ENCODE peak calls at places on chromosome 1, in seven cellular contexts. One of them, this sample, is unnamed.

GRCh38 chr1:237043846-237044636 is 2.1 kb downstream of the RYR2 start:
- DNase-seq in body of pancreas: no peak
- DNase-seq in tibial artery: no peak
- DNase-seq in heart left ventricle: peak
- DNase-seq in PC-3: no peak
- DNase-seq in cardiac muscle cell: no peak
- DNase-seq in astrocyte: no peak
- DNase-seq in this sample: no peak

GRCh38 chr1:51300270-51300669 is 30.1 kb downstream of the TTC39A start:
- DNase-seq in body of pancreas: no peak
- DNase-seq in tibial artery: no peak
- DNase-seq in heart left ventricle: no peak
- DNase-seq in PC-3: no peak
- DNase-seq in cardiac muscle cell: no peak
- DNase-seq in astrocyte: no peak
- DNase-seq in this sample: no peak

GRCh38 chr1:21956720-21957552 is 19.8 kb upstream of the HSPG2 start:
- DNase-seq in body of pancreas: peak
- DNase-seq in tibial artery: peak
- DNase-seq in heart left ventricle: peak
- DNase-seq in PC-3: peak
- DNase-seq in cardiac muscle cell: peak
- DNase-seq in astrocyte: peak
- DNase-seq in this sample: no peak

GRCh38 chr1:9473032-9473792 is 66.1 kb upstream of the SLC25A33 start:
- DNase-seq in body of pancreas: no peak
- DNase-seq in tibial artery: peak
- DNase-seq in heart left ventricle: peak
- DNase-seq in PC-3: peak
- DNase-seq in cardiac muscle cell: peak
- DNase-seq in astrocyte: peak
- DNase-seq in this sample: peak

GRCh38 chr1:145991799-145992412 is 4.5 kb downstream of the TXNIP start:
- DNase-seq in body of pancreas: peak
- DNase-seq in tibial artery: no peak
- DNase-seq in heart left ventricle: no peak
- DNase-seq in PC-3: no peak
- DNase-seq in cardiac muscle cell: no peak
- DNase-seq in astrocyte: no peak
- DNase-seq in this sample: no peak

GRCh38 chr1:236129315-236129714 is 13.0 kb upstream of the GPR137B start:
- DNase-seq in body of pancreas: no peak
- DNase-seq in tibial artery: no peak
- DNase-seq in heart left ventricle: no peak
- DNase-seq in PC-3: no peak
- DNase-seq in cardiac muscle cell: no peak
- DNase-seq in astrocyte: no peak
- DNase-seq in this sample: no peak

GRCh38 chr1:77250126-77250525 is 30.9 kb upstream of the PIGK start:
- DNase-seq in body of pancreas: no peak
- DNase-seq in tibial artery: no peak
- DNase-seq in heart left ventricle: no peak
- DNase-seq in PC-3: no peak
- DNase-seq in cardiac muscle cell: no peak
- DNase-seq in astrocyte: no peak
- DNase-seq in this sample: no peak

GRCh38 chr1:2445162-2445822 is 30.8 kb upstream of the PLCH2 start:
- DNase-seq in body of pancreas: no peak
- DNase-seq in tibial artery: no peak
- DNase-seq in heart left ventricle: no peak
- DNase-seq in PC-3: no peak
- DNase-seq in cardiac muscle cell: no peak
- DNase-seq in astrocyte: no peak
- DNase-seq in this sample: no peak

GRCh38 chr1:46757956-46758304 is 39.0 kb upstream of the EFCAB14 start:
- DNase-seq in body of pancreas: no peak
- DNase-seq in tibial artery: no peak
- DNase-seq in heart left ventricle: no peak
- DNase-seq in PC-3: no peak
- DNase-seq in cardiac muscle cell: no peak
- DNase-seq in astrocyte: no peak
- DNase-seq in this sample: no peak

GRCh38 chr1:183635606-183636333 is at the start of gene ARPC5:
- DNase-seq in body of pancreas: peak
- DNase-seq in tibial artery: peak
- DNase-seq in heart left ventricle: peak
- DNase-seq in PC-3: peak
- DNase-seq in cardiac muscle cell: peak
- DNase-seq in astrocyte: peak
- DNase-seq in this sample: peak

GRCh38 chr1:183636783-183637182 is 1.2 kb upstream of the ARPC5 start:
- DNase-seq in body of pancreas: no peak
- DNase-seq in tibial artery: no peak
- DNase-seq in heart left ventricle: no peak
- DNase-seq in PC-3: no peak
- DNase-seq in cardiac muscle cell: no peak
- DNase-seq in astrocyte: no peak
- DNase-seq in this sample: no peak

GRCh38 chr1:183636334-183636682 is 725 bp upstream of the ARPC5 start:
- DNase-seq in body of pancreas: no peak
- DNase-seq in tibial artery: no peak
- DNase-seq in heart left ventricle: no peak
- DNase-seq in PC-3: no peak
- DNase-seq in cardiac muscle cell: no peak
- DNase-seq in astrocyte: no peak
- DNase-seq in this sample: no peak

GRCh38 chr1:183642166-183642565 is 6.6 kb upstream of the ARPC5 start:
- DNase-seq in body of pancreas: no peak
- DNase-seq in tibial artery: no peak
- DNase-seq in heart left ventricle: no peak
- DNase-seq in PC-3: no peak
- DNase-seq in cardiac muscle cell: no peak
- DNase-seq in astrocyte: no peak
- DNase-seq in this sample: no peak

DNA sequence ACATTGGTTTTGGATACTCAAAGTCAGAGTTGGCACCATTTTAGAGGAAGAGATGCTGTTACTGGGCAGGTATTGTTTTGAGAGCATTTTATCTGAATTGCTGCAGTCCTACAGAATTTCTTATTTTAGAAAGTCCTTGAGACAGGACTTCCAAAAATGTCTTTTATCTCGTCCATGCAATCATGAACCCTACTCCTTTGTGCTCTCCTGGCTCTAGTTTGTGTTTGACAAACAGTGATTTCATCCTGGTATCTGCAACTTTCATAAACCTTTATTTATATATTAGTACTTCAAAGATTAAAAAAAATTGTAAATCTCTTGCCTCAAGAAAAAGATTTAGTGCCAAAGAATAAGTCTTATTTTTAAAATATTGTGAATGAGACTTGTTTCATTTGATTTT is 4.6 kb upstream of the ARPC5 start:
- DNase-seq in body of pancreas: no peak
- DNase-seq in tibial artery: no peak
- DNase-seq in heart left ventricle: no peak
- DNase-seq in PC-3: no peak
- DNase-seq in cardiac muscle cell: no peak
- DNase-seq in astrocyte: no peak
- DNase-seq in this sample: no peak
- H3K4me3 ChIP-seq in body of pancreas: no peak
- H3K4me3 ChIP-seq in tibial artery: no peak
- H3K4me3 ChIP-seq in heart left ventricle: peak
- H3K4me3 ChIP-seq in PC-3: no peak
- H3K4me3 ChIP-seq in cardiac muscle cell: no peak
- H3K4me3 ChIP-seq in astrocyte: no peak
- H3K4me3 ChIP-seq in this sample: no peak

GRCh38 chr1:156002182-156002911 is 18.4 kb downstream of the SSR2 start:
- DNase-seq in body of pancreas: no peak
- DNase-seq in tibial artery: no peak
- DNase-seq in heart left ventricle: no peak
- DNase-seq in PC-3: no peak
- DNase-seq in cardiac muscle cell: no peak
- DNase-seq in astrocyte: no peak
- DNase-seq in this sample: no peak

GRCh38 chr1:156001021-156001681 is 19.6 kb downstream of the SSR2 start:
- DNase-seq in body of pancreas: no peak
- DNase-seq in tibial artery: no peak
- DNase-seq in heart left ventricle: no peak
- DNase-seq in PC-3: no peak
- DNase-seq in cardiac muscle cell: no peak
- DNase-seq in astrocyte: no peak
- DNase-seq in this sample: no peak

GRCh38 chr1:156004843-156005593 is 15.7 kb downstream of the SSR2 start:
- DNase-seq in body of pancreas: no peak
- DNase-seq in tibial artery: no peak
- DNase-seq in heart left ventricle: no peak
- DNase-seq in PC-3: no peak
- DNase-seq in cardiac muscle cell: no peak
- DNase-seq in astrocyte: no peak
- DNase-seq in this sample: no peak

GRCh38 chr1:156006666-156007376 is 13.9 kb downstream of the SSR2 start:
- DNase-seq in body of pancreas: no peak
- DNase-seq in tibial artery: no peak
- DNase-seq in heart left ventricle: no peak
- DNase-seq in PC-3: peak
- DNase-seq in cardiac muscle cell: no peak
- DNase-seq in astrocyte: no peak
- DNase-seq in this sample: peak

GRCh38 chr1:156001682-156002171 is 19.0 kb downstream of the SSR2 start:
- DNase-seq in body of pancreas: no peak
- DNase-seq in tibial artery: no peak
- DNase-seq in heart left ventricle: no peak
- DNase-seq in PC-3: no peak
- DNase-seq in cardiac muscle cell: peak
- DNase-seq in astrocyte: peak
- DNase-seq in this sample: no peak
- H3K27ac ChIP-seq in body of pancreas: no peak
- H3K27ac ChIP-seq in tibial artery: no peak
- H3K27ac ChIP-seq in heart left ventricle: no peak
- H3K27ac ChIP-seq in PC-3: no peak
- H3K27ac ChIP-seq in cardiac muscle cell: peak
- H3K27ac ChIP-seq in astrocyte: no peak
- H3K27ac ChIP-seq in this sample: peak

GRCh38 chr1:59151860-59152259 is 145.0 kb upstream of the FGGY start:
- DNase-seq in body of pancreas: no peak
- DNase-seq in tibial artery: no peak
- DNase-seq in heart left ventricle: no peak
- DNase-seq in PC-3: no peak
- DNase-seq in cardiac muscle cell: no peak
- DNase-seq in astrocyte: no peak
- DNase-seq in this sample: no peak

GRCh38 chr1:59151387-59151761 is 145.5 kb upstream of the FGGY start:
- DNase-seq in body of pancreas: no peak
- DNase-seq in tibial artery: no peak
- DNase-seq in heart left ventricle: no peak
- DNase-seq in PC-3: no peak
- DNase-seq in cardiac muscle cell: no peak
- DNase-seq in astrocyte: no peak
- DNase-seq in this sample: no peak

GRCh38 chr1:59149435-59149834 is 147.5 kb upstream of the FGGY start:
- DNase-seq in body of pancreas: no peak
- DNase-seq in tibial artery: no peak
- DNase-seq in heart left ventricle: no peak
- DNase-seq in PC-3: no peak
- DNase-seq in cardiac muscle cell: no peak
- DNase-seq in astrocyte: no peak
- DNase-seq in this sample: no peak

GRCh38 chr1:59154406-59154805 is 142.5 kb upstream of the FGGY start:
- DNase-seq in body of pancreas: no peak
- DNase-seq in tibial artery: no peak
- DNase-seq in heart left ventricle: no peak
- DNase-seq in PC-3: no peak
- DNase-seq in cardiac muscle cell: no peak
- DNase-seq in astrocyte: peak
- DNase-seq in this sample: no peak

DNA sequence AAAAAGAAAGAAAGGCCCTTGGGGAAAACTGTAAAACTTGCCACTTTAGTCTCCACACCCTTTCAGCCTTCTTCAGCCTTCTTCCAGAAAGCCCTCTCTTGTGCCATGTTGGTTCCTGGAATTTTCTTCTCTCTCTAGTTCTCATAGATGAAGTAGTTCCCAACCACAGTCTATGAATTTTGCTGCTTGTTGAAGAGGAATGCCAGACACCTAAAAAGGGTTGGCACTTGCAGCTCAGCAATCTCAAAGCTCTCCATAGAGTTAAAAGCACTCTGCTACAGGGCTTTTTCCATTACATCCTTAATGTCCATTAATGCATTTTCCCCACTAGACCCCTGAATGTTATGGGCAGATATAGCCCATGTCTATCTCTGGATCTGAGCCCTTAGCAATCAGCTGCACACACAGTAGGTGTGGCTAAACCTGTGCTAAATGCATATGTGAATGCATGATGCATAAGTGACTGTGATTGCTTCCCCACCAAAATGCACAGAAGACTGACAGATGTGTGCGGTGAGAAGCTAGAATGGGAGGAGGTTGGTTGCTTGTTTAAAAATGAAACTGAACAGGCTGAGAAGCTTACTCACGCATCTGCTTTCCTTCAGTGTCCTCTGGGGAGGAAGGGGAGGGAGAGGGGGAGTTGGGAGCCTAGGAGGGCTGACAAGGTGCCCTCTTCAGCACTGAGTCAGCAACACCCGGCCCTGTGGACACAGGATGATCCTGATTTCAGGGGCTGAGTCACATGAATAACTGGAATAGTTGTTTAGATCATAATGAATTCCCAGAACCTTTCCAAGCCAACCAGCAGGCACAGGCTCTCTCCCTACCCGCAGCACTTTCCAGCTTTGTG is 146.1 kb upstream of the FGGY start:
- DNase-seq in body of pancreas: peak
- DNase-seq in tibial artery: peak
- DNase-seq in heart left ventricle: peak
- DNase-seq in PC-3: peak
- DNase-seq in cardiac muscle cell: peak
- DNase-seq in astrocyte: peak
- DNase-seq in this sample: peak
- H3K4me3 ChIP-seq in body of pancreas: no peak
- H3K4me3 ChIP-seq in tibial artery: peak
- H3K4me3 ChIP-seq in heart left ventricle: peak
- H3K4me3 ChIP-seq in PC-3: peak
- H3K4me3 ChIP-seq in cardiac muscle cell: no peak
- H3K4me3 ChIP-seq in astrocyte: peak
- H3K4me3 ChIP-seq in this sample: no peak

GRCh38 chr1:161439280-161440232 is 65.7 kb upstream of the FCGR2A start:
- DNase-seq in body of pancreas: peak
- DNase-seq in tibial artery: no peak
- DNase-seq in heart left ventricle: no peak
- DNase-seq in PC-3: peak
- DNase-seq in cardiac muscle cell: peak
- DNase-seq in astrocyte: no peak
- DNase-seq in this sample: peak

DNA sequence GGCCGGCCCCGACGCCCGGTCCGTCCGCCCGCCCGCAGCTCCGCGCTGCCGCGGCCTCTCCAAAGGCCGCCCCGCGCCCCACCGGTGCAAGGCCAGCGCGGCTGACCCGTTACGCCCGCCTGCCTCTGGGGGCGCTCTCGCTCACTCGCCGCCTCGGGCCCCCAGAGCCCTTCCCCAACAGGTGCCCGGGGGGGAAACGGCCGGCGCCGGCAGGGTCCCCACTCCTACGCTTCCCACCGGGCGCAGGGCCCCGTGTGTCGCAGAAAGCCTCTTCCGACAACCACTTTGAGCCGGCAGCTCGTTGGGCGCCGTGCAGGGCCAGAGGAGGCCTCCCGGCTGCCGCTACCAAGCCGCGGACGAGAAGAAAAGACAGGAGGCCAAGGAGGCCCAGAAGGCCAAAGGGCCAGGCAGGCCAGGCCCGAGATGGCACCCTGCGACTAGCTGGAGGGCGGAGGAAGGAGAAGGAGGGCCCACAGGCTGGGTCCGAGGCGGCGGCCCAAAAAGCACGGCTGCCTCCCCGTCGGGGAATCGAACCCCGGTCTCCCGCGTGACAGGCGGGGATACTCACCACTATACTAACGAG is 64.9 kb upstream of the FCGR2A start:
- DNase-seq in body of pancreas: peak
- DNase-seq in tibial artery: no peak
- DNase-seq in heart left ventricle: peak
- DNase-seq in PC-3: peak
- DNase-seq in cardiac muscle cell: peak
- DNase-seq in astrocyte: peak
- DNase-seq in this sample: peak
- H3K27ac ChIP-seq in body of pancreas: no peak
- H3K27ac ChIP-seq in tibial artery: no peak
- H3K27ac ChIP-seq in heart left ventricle: peak
- H3K27ac ChIP-seq in PC-3: peak
- H3K27ac ChIP-seq in cardiac muscle cell: no peak
- H3K27ac ChIP-seq in astrocyte: no peak
- H3K27ac ChIP-seq in this sample: no peak